ENCODE peak calls at places on chromosomes 12 and 14, in five cellular contexts. C is NCI-H1436 treated with DMSO at 0.1 percent for 48 hours; B is activated CD4-positive, alpha-beta T cell treated with anti-CD3 and anti-CD28 coated beads, Interleukin-2, amount 50 U/mL, for 1 hour; F is dorsolateral prefrontal cortex; Y is MCF 10A. T is an unnamed sample.

GRCh38 chr14:25090716-25091454 is 40.9 kb upstream of the STXBP6 start:
- DNase-seq in B (no peak), C (no peak), F (no peak), Y (no peak), T (no peak)

GRCh38 chr12:103530352-103530751 is 34.6 kb upstream of the C12orf42 start:
- DNase-seq in C (no peak), F (no peak), B (no peak), Y (no peak), T (no peak)

GRCh38 chr14:23942587-23942986 is 11.0 kb upstream of the DHRS4 start:
- DNase-seq in Y (no peak), B (no peak), F (no peak), C (no peak), T (no peak)

GRCh38 chr12:24864796-24865125 is 84.1 kb downstream of the BCAT1 start:
- DNase-seq in F (no peak), Y (no peak), B (no peak), C (no peak), T (no peak)

GRCh38 chr14:84591827-84592540 is 938.0 kb upstream of the FLRT2 start:
- DNase-seq in Y (no peak), B (no peak), C (peak), F (no peak), T (no peak)

GRCh38 chr14:95998656-95999055 is 40.5 kb upstream of the C14orf132 start:
- DNase-seq in B (no peak), F (no peak), Y (peak), C (no peak), T (peak)

GRCh38 chr14:62694075-62694474 is 351.2 kb downstream of the KCNH5 start:
- DNase-seq in F (no peak), B (no peak), Y (peak), C (no peak), T (no peak)

GRCh38 chr12:69834566-69834965 is 9.5 kb downstream of the MYRFL start:
- DNase-seq in Y (no peak), C (no peak), B (no peak), F (no peak), T (no peak)

GRCh38 chr14:61565836-61566536 is 129.3 kb upstream of the HIF1A start:
- DNase-seq in C (no peak), Y (peak), F (no peak), B (no peak), T (no peak)

GRCh38 chr14:74245292-74245691 is 6.0 kb downstream of the VSX2 start:
- DNase-seq in Y (no peak), C (no peak), F (no peak), B (no peak), T (no peak)

GRCh38 chr12:76259660-76260389 is 88.4 kb downstream of the BBS10 start:
- DNase-seq in C (no peak), B (no peak), Y (peak), F (no peak), T (no peak)

GRCh38 chr14:94918896-94919295 is 149.0 kb upstream of the GSC start:
- DNase-seq in Y (peak), C (no peak), B (no peak), F (no peak), T (no peak)

GRCh38 chr12:98861232-98861631 is 216.1 kb downstream of the APAF1 start:
- DNase-seq in Y (no peak), C (no peak), F (no peak), B (no peak), T (no peak)

GRCh38 chr12:27279836-27280235 is 35.8 kb downstream of the STK38L start:
- DNase-seq in B (no peak), Y (no peak), C (no peak), F (no peak), T (no peak)

GRCh38 chr14:23601845-23602180 is 23.2 kb upstream of the JPH4 start:
- DNase-seq in F (no peak), C (no peak), B (no peak), Y (no peak), T (no peak)